ENCODE peak calls at places on chromosomes 6 and 20, in five cellular contexts. S is cardiac muscle cell; N is ovary; V is NAMALWA; K is activated T-cell treated with anti-CD3 and anti-CD28 coated beads, Interleukin-2, amount 50 U/mL, for 1 hour. F is an unnamed sample.

GRCh38 chr6:104251651-104252050 is 608.1 kb downstream of the HACE1 start:
- DNase-seq in V (no peak), N (no peak), K (no peak), S (no peak), F (no peak)

GRCh38 chr20:402496-402885 is 5.6 kb upstream of the RBCK1 start:
- DNase-seq in K (no peak), N (no peak), V (peak), S (no peak), F (no peak)

GRCh38 chr6:104941694-104942177 is 15.2 kb upstream of the LIN28B start:
- DNase-seq in K (no peak), V (no peak), S (peak), N (no peak), F (peak)

GRCh38 chr6:121210943-121211342 is 123.3 kb downstream of the TBC1D32 start:
- DNase-seq in S (no peak), V (no peak), K (no peak), N (no peak), F (no peak)

GRCh38 chr6:107666084-107666981 is 157.8 kb downstream of the SCML4 start:
- DNase-seq in V (no peak), N (no peak), K (no peak), S (no peak), F (no peak)

GRCh38 chr20:40883097-40883496 is 145.5 kb upstream of the TOP1 start:
- DNase-seq in N (no peak), K (no peak), S (no peak), V (no peak), F (no peak)

GRCh38 chr6:4973972-4974885 is 29.6 kb downstream of the RPP40 start:
- DNase-seq in N (peak), V (no peak), K (no peak), S (peak), F (no peak)

GRCh38 chr20:17859616-17860232 is 108.9 kb downstream of the SNX5 start:
- DNase-seq in K (no peak), S (peak), N (no peak), V (no peak), F (no peak)

GRCh38 chr6:12222405-12223366 is 67.5 kb upstream of the EDN1 start:
- DNase-seq in V (no peak), K (no peak), N (no peak), S (no peak), F (no peak)